ENCODE peak calls at places on chromosomes 2 and 18, in ten cellular contexts. C is NCI-H774; M is ureter; G is B cell; H is heart left ventricle; Z is RWPE1; U is NCI-H1436 treated with DMSO at 0.1 percent for 48 hours; X is lower leg skin; B is effector CD4-positive, alpha-beta T cell; W is activated effector memory CD4-positive, alpha-beta T cell treated with Interleukin-2 at 50 U/mL for 16 hours. Y is an unnamed sample.
A peak's percentile ranks its signal among the peaks of the same experiment; 100 is the strongest.

GRCh38 chr2:423479-423878 is 135.6 kb upstream of the ALKAL2 start:
- DNase-seq in H (no peak), X (peak; percentile 63), M (no peak), U (no peak), Z (no peak), C (no peak), G (no peak), B (no peak), W (no peak), Y (no peak)

GRCh38 chr2:225270053-225270452 is 129.5 kb upstream of the NYAP2 start:
- DNase-seq in W (no peak), U (no peak), M (no peak), C (no peak), H (no peak), B (no peak), X (no peak), G (no peak), Z (no peak), Y (no peak)

GRCh38 chr2:240250985-240251847 is 110.8 kb upstream of the OTOS start:
- DNase-seq in X (peak; percentile 94), C (peak; percentile 9), U (no peak), M (peak; percentile 89), G (no peak), H (peak; percentile 88), B (no peak), W (no peak), Z (peak; percentile 87), Y (no peak)

GRCh38 chr2:196268538-196269338 is 97.4 kb upstream of the STK17B start:
- DNase-seq in X (no peak), M (no peak), H (no peak), G (no peak), W (no peak), Z (no peak), B (no peak), C (no peak), U (no peak), Y (no peak)

GRCh38 chr2:120596191-120596781 is 139.4 kb upstream of the GLI2 start:
- DNase-seq in G (no peak), C (no peak), Z (no peak), B (no peak), W (no peak), U (no peak), M (no peak), X (no peak), H (no peak), Y (no peak)

GRCh38 chr2:38711558-38711957 is 39.6 kb downstream of the SRSF7 start:
- DNase-seq in H (no peak), C (no peak), X (no peak), G (no peak), U (no peak), Z (no peak), M (no peak), B (no peak), W (no peak), Y (no peak)

GRCh38 chr2:238513346-238513745 is 86.6 kb downstream of the ASB1 start:
- DNase-seq in Z (peak; percentile 60), X (no peak), G (peak; percentile 23), B (no peak), U (peak; percentile 3), M (no peak), C (peak; percentile 33), W (no peak), H (no peak), Y (peak; percentile 58)

GRCh38 chr2:72917875-72918660 is 749 bp downstream of the EMX1 start:
- DNase-seq in M (no peak), C (no peak), G (peak; percentile 31), B (no peak), Z (no peak), X (peak; percentile 82), U (no peak), H (no peak), W (no peak), Y (no peak)

GRCh38 chr2:188079176-188079575 is 212.5 kb upstream of the GULP1 start:
- DNase-seq in B (no peak), C (no peak), U (no peak), X (no peak), G (no peak), H (no peak), W (no peak), Z (no peak), M (no peak), Y (no peak)

GRCh38 chr2:100653449-100654045 is 90.8 kb downstream of the PDCL3 start:
- DNase-seq in X (no peak), B (no peak), C (no peak), M (no peak), G (no peak), Z (no peak), U (no peak), W (no peak), H (no peak), Y (peak; percentile 65)

GRCh38 chr2:151943461-151943860 is 115.2 kb upstream of the ARL5A start:
- DNase-seq in B (no peak), G (no peak), M (no peak), X (no peak), Z (peak; percentile 38), U (no peak), C (no peak), H (no peak), W (no peak), Y (no peak)

GRCh38 chr2:73894475-73894850 is 1.7 kb downstream of the ACTG2 start:
- DNase-seq in B (no peak), W (no peak), Z (no peak), H (no peak), M (no peak), X (no peak), U (no peak), G (no peak), C (no peak), Y (no peak)

GRCh38 chr18:54466248-54467005 is 108.7 kb downstream of the C18orf54 start:
- DNase-seq in W (no peak), C (no peak), M (no peak), U (no peak), B (no peak), Z (no peak), X (no peak), H (no peak), G (no peak), Y (no peak)

GRCh38 chr2:219282943-219283581 is 3.9 kb downstream of the DNAJB2 start:
- DNase-seq in U (no peak), B (no peak), H (no peak), M (no peak), X (no peak), C (no peak), W (no peak), Z (no peak), G (no peak), Y (no peak)

GRCh38 chr18:8696749-8697211 is 8.6 kb upstream of the MTCL1 start:
- DNase-seq in W (peak; percentile 64), B (peak; percentile 64), X (peak; percentile 96), U (no peak), G (peak; percentile 70), M (peak; percentile 81), C (no peak), Z (peak; percentile 78), H (peak; percentile 51), Y (peak; percentile 76)

GRCh38 chr2:108612153-108612513 is 77.9 kb downstream of the LIMS1 start:
- DNase-seq in H (no peak), X (no peak), B (no peak), G (peak; percentile 87), U (no peak), M (no peak), W (no peak), Z (no peak), C (no peak), Y (peak; percentile 58)

GRCh38 chr2:43455296-43455695 is 140.5 kb downstream of the THADA start:
- DNase-seq in G (no peak), Z (no peak), W (no peak), U (no peak), B (no peak), M (no peak), C (no peak), X (no peak), H (no peak), Y (no peak)

GRCh38 chr2:32849456-32850194 is 97.1 kb upstream of the LTBP1 start:
- DNase-seq in H (no peak), W (no peak), Z (no peak), U (no peak), B (no peak), C (no peak), M (no peak), G (no peak), X (no peak), Y (no peak)

GRCh38 chr2:187263675-187264580 is 184.1 kb downstream of the CALCRL start:
- DNase-seq in W (no peak), X (no peak), H (no peak), C (no peak), G (no peak), Z (no peak), M (no peak), B (no peak), U (no peak), Y (no peak)

GRCh38 chr2:102942098-102942497 is 180.3 kb downstream of the TMEM182 start:
- DNase-seq in B (no peak), C (no peak), M (no peak), H (no peak), Z (no peak), G (no peak), W (no peak), U (no peak), X (no peak), Y (no peak)

GRCh38 chr2:150165988-150166965 is 321.2 kb downstream of the RND3 start:
- DNase-seq in B (no peak), U (no peak), C (no peak), W (no peak), H (no peak), M (no peak), Z (no peak), G (no peak), X (no peak), Y (no peak)

GRCh38 chr2:237627463-237628321 is at the start of gene LRRFIP1:
- DNase-seq in W (no peak), Z (peak; percentile 20), G (peak; percentile 37), C (no peak), X (no peak), H (peak; percentile 66), B (no peak), M (no peak), U (no peak), Y (peak; percentile 32)

GRCh38 chr2:219644801-219645480 is 17.5 kb downstream of the SLC4A3 start:
- DNase-seq in Z (no peak), C (no peak), U (no peak), X (peak; percentile 82), H (peak; percentile 78), M (peak; percentile 44), B (no peak), G (no peak), W (no peak), Y (no peak)

GRCh38 chr2:182404102-182404501 is 22.7 kb downstream of the PDE1A start:
- DNase-seq in G (no peak), B (no peak), C (no peak), X (no peak), H (no peak), U (no peak), M (no peak), W (no peak), Z (no peak), Y (no peak)

GRCh38 chr2:44487052-44487451 is 125.3 kb downstream of the CAMKMT start:
- DNase-seq in U (no peak), Z (no peak), B (no peak), H (no peak), X (no peak), W (no peak), G (no peak), M (no peak), C (no peak), Y (no peak)

GRCh38 chr2:25710750-25711149 is 37.4 kb upstream of the DTNB start:
- DNase-seq in C (no peak), B (no peak), H (no peak), U (no peak), G (no peak), M (no peak), Z (no peak), W (no peak), X (no peak), Y (no peak)

GRCh38 chr18:79439201-79440023 is 43.7 kb downstream of the NFATC1 start:
- DNase-seq in U (no peak), X (no peak), B (peak; percentile 20), C (no peak), W (no peak), G (no peak), M (no peak), H (no peak), Z (no peak), Y (peak; percentile 25)

GRCh38 chr18:14928396-14928795 is 180.4 kb downstream of the ANKRD30B start:
- DNase-seq in H (no peak), G (no peak), M (no peak), Z (no peak), U (no peak), C (no peak), W (no peak), X (peak; percentile 34), B (no peak), Y (no peak)